ENCODE peak calls at places on chromosome 20, in six cellular contexts. X is substantia nigra; A is effector CD4-positive, alpha-beta T cell; H is islet precursor cell; Y is SHP77; O is activated CD4-positive, alpha-beta T cell treated with anti-CD3 and anti-CD28 coated beads for 48 hours. B is an unnamed sample.
A peak's percentile ranks its signal among the peaks of the same experiment; 100 is the strongest.

GRCh38 chr20:18263723-18264122 is 24.6 kb upstream of the ZNF133 start:
- DNase-seq in Y (no peak), H (no peak), O (no peak), X (no peak), A (no peak), B (no peak)

GRCh38 chr20:4183361-4183760 is 168.0 kb upstream of the RNF24 start:
- DNase-seq in X (no peak), A (no peak), Y (no peak), H (no peak), O (no peak), B (no peak)

GRCh38 chr20:45893831-45894230 is 2.7 kb downstream of the CTSA start:
- DNase-seq in O (no peak), A (no peak), H (no peak), X (no peak), Y (no peak), B (no peak)

GRCh38 chr20:54013397-54013941 is 56.9 kb downstream of the BCAS1 start:
- DNase-seq in Y (no peak), O (no peak), A (no peak), H (no peak), X (no peak), B (no peak)

GRCh38 chr20:9294081-9294480 is 220.3 kb upstream of the LAMP5 start:
- DNase-seq in A (no peak), Y (no peak), H (no peak), X (no peak), O (no peak), B (no peak)

GRCh38 chr20:64093013-64093503 is 8.9 kb upstream of the LKAAEAR1 start:
- DNase-seq in O (no peak), X (no peak), H (peak; percentile 69), Y (peak; percentile 81), A (no peak), B (peak; percentile 76)

GRCh38 chr20:57594092-57594911 is 25.9 kb downstream of the ZBP1 start:
- DNase-seq in Y (peak; percentile 51), X (no peak), A (peak; percentile 55), O (peak; percentile 70), H (no peak), B (peak; percentile 85)

GRCh38 chr20:41347523-41348429 is 7.2 kb downstream of the LPIN3 start:
- DNase-seq in X (no peak), O (no peak), H (no peak), A (no peak), Y (no peak), B (no peak)

GRCh38 chr20:1338096-1338495 is 9.2 kb upstream of the SDCBP2 start:
- DNase-seq in A (no peak), H (no peak), X (no peak), O (no peak), Y (no peak), B (no peak)

B was measured in HuH-7.5.